ENCODE peak calls at places on chromosome 16, in six cellular contexts. A is colonic mucosa, E is breast epithelium, D is A549, X is psoas muscle, P is left lung. W is an unnamed sample.

GRCh38 chr16:11852092-11852809 is 909 bp upstream of the RSL1D1 start:
- DNase-seq in A (no peak), E (no peak), D (no peak), X (no peak), P (no peak), W (no peak)

GRCh38 chr16:57316390-57317017 is 32.0 kb upstream of the PLLP start:
- DNase-seq in A (no peak), E (no peak), D (peak; percentile 47), X (peak; percentile 28), P (no peak), W (no peak)

GRCh38 chr16:81748476-81749198 is 30.5 kb upstream of the PLCG2 start:
- DNase-seq in A (no peak), E (no peak), D (no peak), X (no peak), P (no peak), W (no peak)

GRCh38 chr16:20401475-20402016 is 3.0 kb downstream of the PDILT start:
- DNase-seq in A (no peak), E (no peak), D (no peak), X (no peak), P (no peak), W (no peak)

GRCh38 chr16:14098081-14098480 is 27.0 kb downstream of the MRTFB start:
- DNase-seq in A (no peak), E (no peak), D (no peak), X (no peak), P (no peak), W (no peak)

GRCh38 chr16:84785843-84786538 is 33.8 kb upstream of the CRISPLD2 start:
- DNase-seq in A (peak; percentile 65), E (no peak), D (no peak), X (no peak), P (peak; percentile 56), W (peak; percentile 61)

GRCh38 chr16:61105544-61105943 is 930.7 kb downstream of the CDH8 start:
- DNase-seq in A (no peak), E (no peak), D (no peak), X (no peak), P (no peak), W (no peak)

GRCh38 chr16:27374794-27375499 is 27.0 kb upstream of the IL21R start:
- DNase-seq in A (peak; percentile 60), E (no peak), D (peak; percentile 81), X (peak; percentile 56), P (no peak), W (peak; percentile 73)

GRCh38 chr16:75621170-75621477 is 2.0 kb downstream of the ADAT1 start:
- DNase-seq in A (no peak), E (no peak), D (peak; percentile 49), X (no peak), P (no peak), W (no peak)

GRCh38 chr16:86362155-86362849 is 148.0 kb upstream of the FOXF1 start:
- DNase-seq in A (no peak), E (no peak), D (no peak), X (no peak), P (no peak), W (no peak)

GRCh38 chr16:79767597-79768280 is 167.2 kb upstream of the MAF start:
- DNase-seq in A (peak; percentile 62), E (no peak), D (no peak), X (no peak), P (no peak), W (no peak)

GRCh38 chr16:75288596-75289120 is 37.2 kb upstream of the BCAR1 start:
- DNase-seq in A (no peak), E (no peak), D (no peak), X (no peak), P (no peak), W (no peak)

GRCh38 chr16:70470927-70471341 is 16.5 kb downstream of the FCSK start:
- DNase-seq in A (no peak), E (no peak), D (peak; percentile 66), X (peak; percentile 46), P (peak; percentile 87), W (no peak)

GRCh38 chr16:24971718-24972117 is 43.5 kb downstream of the ARHGAP17 start:
- DNase-seq in A (no peak), E (no peak), D (no peak), X (no peak), P (no peak), W (no peak)

GRCh38 chr16:29743475-29743826 is 2.3 kb downstream of the C16orf54 start:
- DNase-seq in A (no peak), E (no peak), D (no peak), X (no peak), P (no peak), W (no peak)

GRCh38 chr16:57413301-57413730 is 8.7 kb downstream of the CCL17 start:
- DNase-seq in A (no peak), E (no peak), D (no peak), X (no peak), P (no peak), W (no peak)

GRCh38 chr16:66366433-66367299 is at the start of gene CDH5:
- DNase-seq in A (no peak), E (peak; percentile 67), D (no peak), X (peak; percentile 75), P (peak; percentile 79), W (peak; percentile 84)

GRCh38 chr16:46746821-46747776 is 1.0 kb downstream of the MYLK3 start:
- DNase-seq in A (no peak), E (no peak), D (no peak), X (peak; percentile 47), P (no peak), W (peak; percentile 29)

GRCh38 chr16:65125322-65125721 is 3.5 kb upstream of the CDH11 start:
- DNase-seq in A (no peak), E (no peak), D (no peak), X (no peak), P (no peak), W (no peak)

GRCh38 chr16:54931757-54932660 is 1.3 kb downstream of the IRX5 start:
- DNase-seq in A (no peak), E (no peak), D (no peak), X (no peak), P (peak; percentile 80), W (no peak)

GRCh38 chr16:12639044-12639443 is 164.6 kb downstream of the CPPED1 start:
- DNase-seq in A (no peak), E (no peak), D (no peak), X (no peak), P (no peak), W (no peak)

GRCh38 chr16:13189250-13189649 is 287.9 kb downstream of the SHISA9 start:
- DNase-seq in A (no peak), E (no peak), D (no peak), X (no peak), P (no peak), W (no peak)

GRCh38 chr16:47067203-47067602 is 76.5 kb downstream of the NETO2 start:
- DNase-seq in A (no peak), E (no peak), D (no peak), X (no peak), P (no peak), W (no peak)

GRCh38 chr16:74896389-74897370 is 88.2 kb downstream of the WDR59 start:
- DNase-seq in A (no peak), E (no peak), D (peak; percentile 60), X (no peak), P (no peak), W (no peak)

GRCh38 chr16:30903002-30903401 is 6.6 kb downstream of the CTF1 start:
- DNase-seq in A (no peak), E (no peak), D (no peak), X (no peak), P (no peak), W (no peak)

GRCh38 chr16:75555213-75555706 is 792 bp downstream of the TMEM231 start:
- DNase-seq in A (peak; percentile 92), E (peak; percentile 77), D (peak; percentile 97), X (peak; percentile 76), P (peak; percentile 87), W (peak; percentile 79)

GRCh38 chr16:85187447-85187846 is 75.2 kb upstream of the CIBAR2 start:
- DNase-seq in A (no peak), E (no peak), D (no peak), X (no peak), P (peak; percentile 59), W (no peak)

GRCh38 chr16:85639529-85640253 is 26.6 kb downstream of the GSE1 start:
- DNase-seq in A (no peak), E (peak; percentile 73), D (no peak), X (peak; percentile 82), P (peak; percentile 77), W (peak; percentile 73)

GRCh38 chr16:30478766-30479478 is 6.4 kb downstream of the ITGAL start:
- DNase-seq in A (no peak), E (no peak), D (no peak), X (no peak), P (no peak), W (no peak)

GRCh38 chr16:66850115-66850815 is 6.1 kb downstream of the CA7 start:
- DNase-seq in A (no peak), E (peak; percentile 38), D (no peak), X (no peak), P (no peak), W (peak; percentile 42)

GRCh38 chr16:70644763-70645597 is 1.4 kb upstream of the IL34 start:
- DNase-seq in A (no peak), E (no peak), D (no peak), X (no peak), P (no peak), W (no peak)

GRCh38 chr16:88476817-88477397 is 23.8 kb downstream of the ZFPM1 start:
- DNase-seq in A (no peak), E (no peak), D (no peak), X (no peak), P (no peak), W (no peak)

GRCh38 chr16:88477631-88478030 is 24.6 kb downstream of the ZFPM1 start:
- DNase-seq in A (no peak), E (no peak), D (no peak), X (no peak), P (no peak), W (no peak)

GRCh38 chr16:88475037-88475436 is 22.0 kb downstream of the ZFPM1 start:
- DNase-seq in A (no peak), E (no peak), D (no peak), X (no peak), P (no peak), W (no peak)

GRCh38 chr16:88478115-88478514 is 25.0 kb downstream of the ZFPM1 start:
- DNase-seq in A (no peak), E (no peak), D (no peak), X (no peak), P (no peak), W (no peak)

GRCh38 chr16:88476203-88476602 is 23.1 kb downstream of the ZFPM1 start:
- DNase-seq in A (no peak), E (no peak), D (no peak), X (no peak), P (no peak), W (no peak)
- H3K4me1 ChIP-seq in A (no peaks in the 10 kb centered on the region), E (no peaks in the 10 kb centered on the region), D (no peaks in the 10 kb centered on the region), X (no peaks in the 10 kb centered on the region), P (no peaks in the 10 kb centered on the region), W (no peaks in the 10 kb centered on the region)

GRCh38 chr16:68244903-68245853 is at the start of gene PLA2G15:
- DNase-seq in A (peak; percentile 98), E (peak; percentile 97), D (peak; percentile 89), X (peak; percentile 98), P (peak; percentile 97), W (peak; percentile 97)
- TF ChIP-seq CTCF in A (no peak), E (no peak), D (no peak), X (no peak), P (no peak), W (no peak)

GRCh38 chr16:49701867-49702494 is 153.9 kb downstream of the ZNF423 start:
- DNase-seq in A (peak; percentile 50), E (no peak), D (no peak), X (peak; percentile 76), P (no peak), W (peak; percentile 87)
- H3K4me1 ChIP-seq in A (no peaks in the 10 kb centered on the region), E (no peaks in the 10 kb centered on the region), D (no peaks in the 10 kb centered on the region), X (peaks cover 30% of the 10 kb centered on the region), P (peaks cover 5% of the 10 kb centered on the region), W (peaks cover 54% of the 10 kb centered on the region)

GRCh38 chr16:62190426-62190825 is 154.2 kb upstream of the CDH8 start:
- DNase-seq in A (no peak), E (no peak), D (no peak), X (no peak), P (no peak), W (no peak)
- TF ChIP-seq CTCF in A (no peak), E (no peak), D (peak; percentile 11), X (no peak), P (no peak), W (peak; percentile 16)

W was measured in suprapubic skin.